ENCODE peak calls at places on chromosomes 16 and 17, in seven cellular contexts. One of them, this sample, is unnamed.
A peak's percentile ranks its signal among the peaks of the same experiment; 100 is the strongest.

GRCh38 chr17:38572665-38573365 is 32.9 kb downstream of the SRCIN1 start:
- DNase-seq in H9: peak; percentile 89
- DNase-seq in mesendoderm: peak; percentile 91
- DNase-seq in IMR-90: no peak
- DNase-seq in neuronal stem cell: peak; percentile 77
- DNase-seq in H1: no peak
- DNase-seq in trophoblast cell: no peak
- DNase-seq in this sample: no peak

GRCh38 chr16:24834459-24835335 is 11.1 kb upstream of the SLC5A11 start:
- DNase-seq in H9: peak; percentile 62
- DNase-seq in mesendoderm: peak; percentile 54
- DNase-seq in IMR-90: peak; percentile 49
- DNase-seq in neuronal stem cell: no peak
- DNase-seq in H1: peak; percentile 55
- DNase-seq in trophoblast cell: no peak
- DNase-seq in this sample: peak; percentile 42

GRCh38 chr17:77914440-77915254 is 43.9 kb upstream of the TNRC6C start:
- DNase-seq in H9: peak; percentile 83
- DNase-seq in mesendoderm: no peak
- DNase-seq in IMR-90: no peak
- DNase-seq in neuronal stem cell: no peak
- DNase-seq in H1: no peak
- DNase-seq in trophoblast cell: no peak
- DNase-seq in this sample: no peak

GRCh38 chr16:10081201-10081940 is 100.9 kb downstream of the GRIN2A start:
- DNase-seq in H9: no peak
- DNase-seq in mesendoderm: no peak
- DNase-seq in IMR-90: no peak
- DNase-seq in neuronal stem cell: peak; percentile 17
- DNase-seq in H1: no peak
- DNase-seq in trophoblast cell: no peak
- DNase-seq in this sample: no peak

GRCh38 chr17:35002876-35003551 is 22.7 kb downstream of the LIG3 start:
- DNase-seq in H9: no peak
- DNase-seq in mesendoderm: no peak
- DNase-seq in IMR-90: peak; percentile 76
- DNase-seq in neuronal stem cell: no peak
- DNase-seq in H1: no peak
- DNase-seq in trophoblast cell: no peak
- DNase-seq in this sample: no peak

GRCh38 chr17:37117743-37118142 is 169.0 kb downstream of the AATF start:
- DNase-seq in H9: no peak
- DNase-seq in mesendoderm: no peak
- DNase-seq in IMR-90: no peak
- DNase-seq in neuronal stem cell: no peak
- DNase-seq in H1: no peak
- DNase-seq in trophoblast cell: no peak
- DNase-seq in this sample: peak; percentile 48

GRCh38 chr16:72990003-72990521 is 57.9 kb downstream of the ZFHX3 start:
- DNase-seq in H9: no peak
- DNase-seq in mesendoderm: peak; percentile 30
- DNase-seq in IMR-90: peak; percentile 68
- DNase-seq in neuronal stem cell: no peak
- DNase-seq in H1: no peak
- DNase-seq in trophoblast cell: peak; percentile 96
- DNase-seq in this sample: peak; percentile 36

GRCh38 chr17:79315282-79316106 is 240.9 kb downstream of the ENGASE start:
- DNase-seq in H9: no peak
- DNase-seq in mesendoderm: no peak
- DNase-seq in IMR-90: no peak
- DNase-seq in neuronal stem cell: no peak
- DNase-seq in H1: no peak
- DNase-seq in trophoblast cell: no peak
- DNase-seq in this sample: no peak

GRCh38 chr16:54506691-54507090 is 220.1 kb upstream of the IRX3 start:
- DNase-seq in H9: no peak
- DNase-seq in mesendoderm: peak; percentile 16
- DNase-seq in IMR-90: no peak
- DNase-seq in neuronal stem cell: no peak
- DNase-seq in H1: no peak
- DNase-seq in trophoblast cell: no peak
- DNase-seq in this sample: no peak

GRCh38 chr16:54633943-54634362 is 296.7 kb upstream of the IRX5 start:
- DNase-seq in H9: peak; percentile 41
- DNase-seq in mesendoderm: peak; percentile 59
- DNase-seq in IMR-90: no peak
- DNase-seq in neuronal stem cell: no peak
- DNase-seq in H1: peak; percentile 55
- DNase-seq in trophoblast cell: peak; percentile 39
- DNase-seq in this sample: no peak

GRCh38 chr17:80991645-80992076 is at the start of gene CHMP6:
- DNase-seq in H9: peak; percentile 77
- DNase-seq in mesendoderm: peak; percentile 84
- DNase-seq in IMR-90: peak; percentile 76
- DNase-seq in neuronal stem cell: peak; percentile 57
- DNase-seq in H1: peak; percentile 85
- DNase-seq in trophoblast cell: peak; percentile 48
- DNase-seq in this sample: peak; percentile 75

GRCh38 chr16:68365167-68365817 is 54.5 kb downstream of the PRMT7 start:
- DNase-seq in H9: no peak
- DNase-seq in mesendoderm: no peak
- DNase-seq in IMR-90: no peak
- DNase-seq in neuronal stem cell: no peak
- DNase-seq in H1: no peak
- DNase-seq in trophoblast cell: no peak
- DNase-seq in this sample: no peak

GRCh38 chr17:76458580-76459490 is 5.9 kb upstream of the UBE2O start:
- DNase-seq in H9: peak; percentile 95
- DNase-seq in mesendoderm: peak; percentile 86
- DNase-seq in IMR-90: peak; percentile 64
- DNase-seq in neuronal stem cell: no peak
- DNase-seq in H1: peak; percentile 83
- DNase-seq in trophoblast cell: peak; percentile 17
- DNase-seq in this sample: peak; percentile 66

GRCh38 chr17:56756536-56756935 is 77.2 kb downstream of the C17orf67 start:
- DNase-seq in H9: no peak
- DNase-seq in mesendoderm: no peak
- DNase-seq in IMR-90: peak; percentile 98
- DNase-seq in neuronal stem cell: no peak
- DNase-seq in H1: no peak
- DNase-seq in trophoblast cell: peak; percentile 28
- DNase-seq in this sample: peak; percentile 97

GRCh38 chr16:57567691-57568090 is 25.2 kb downstream of the ADGRG5 start:
- DNase-seq in H9: no peak
- DNase-seq in mesendoderm: no peak
- DNase-seq in IMR-90: no peak
- DNase-seq in neuronal stem cell: no peak
- DNase-seq in H1: no peak
- DNase-seq in trophoblast cell: no peak
- DNase-seq in this sample: no peak

GRCh38 chr16:50680907-50681885 is at the start of gene SNX20:
- DNase-seq in H9: no peak
- DNase-seq in mesendoderm: no peak
- DNase-seq in IMR-90: no peak
- DNase-seq in neuronal stem cell: no peak
- DNase-seq in H1: no peak
- DNase-seq in trophoblast cell: no peak
- DNase-seq in this sample: no peak

GRCh38 chr17:42979511-42980273 is at the start of gene PTGES3L:
- DNase-seq in H9: peak; percentile 84
- DNase-seq in mesendoderm: peak; percentile 93
- DNase-seq in IMR-90: peak; percentile 48
- DNase-seq in neuronal stem cell: no peak
- DNase-seq in H1: peak; percentile 67
- DNase-seq in trophoblast cell: peak; percentile 66
- DNase-seq in this sample: peak; percentile 81

DNA sequence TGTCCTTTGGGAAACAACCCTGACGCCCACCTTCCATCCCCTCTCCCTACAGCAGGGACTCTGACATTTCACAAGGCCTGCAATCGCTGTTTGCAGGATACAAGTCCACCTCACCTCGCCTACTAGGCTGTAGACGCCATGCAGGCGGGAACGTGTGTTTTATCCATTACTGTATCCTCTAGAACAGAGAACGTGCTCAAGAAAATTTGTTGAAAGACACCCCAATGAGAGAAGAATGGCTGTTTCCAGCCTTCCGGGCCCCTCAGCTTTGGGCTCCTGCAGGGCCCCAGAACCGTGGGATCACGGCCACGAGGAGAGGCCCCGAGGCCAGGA is 1.5 kb upstream of the TTYH2 start:
- DNase-seq in H9: no peak
- DNase-seq in mesendoderm: no peak
- DNase-seq in IMR-90: no peak
- DNase-seq in neuronal stem cell: no peak
- DNase-seq in H1: no peak
- DNase-seq in trophoblast cell: no peak
- DNase-seq in this sample: no peak
- H3K23ac ChIP-seq in H9: no peak overlapping the region
- H3K23ac ChIP-seq in mesendoderm: no peak overlapping the region
- H3K23ac ChIP-seq in IMR-90: peak overlapping the region; percentile 28
- H3K23ac ChIP-seq in neuronal stem cell: no peak overlapping the region
- H3K23ac ChIP-seq in H1: no peak overlapping the region
- H3K23ac ChIP-seq in trophoblast cell: no peak overlapping the region
- H3K23ac ChIP-seq in this sample: no peak overlapping the region

GRCh38 chr16:11566398-11566797 is 20.3 kb downstream of the LITAF start:
- DNase-seq in H9: no peak
- DNase-seq in mesendoderm: no peak
- DNase-seq in IMR-90: no peak
- DNase-seq in neuronal stem cell: no peak
- DNase-seq in H1: no peak
- DNase-seq in trophoblast cell: no peak
- DNase-seq in this sample: no peak

GRCh38 chr16:11562941-11563340 is 23.8 kb downstream of the LITAF start:
- DNase-seq in H9: no peak
- DNase-seq in mesendoderm: no peak
- DNase-seq in IMR-90: no peak
- DNase-seq in neuronal stem cell: no peak
- DNase-seq in H1: no peak
- DNase-seq in trophoblast cell: no peak
- DNase-seq in this sample: no peak

GRCh38 chr16:11563493-11564040 is 23.2 kb downstream of the LITAF start:
- DNase-seq in H9: no peak
- DNase-seq in mesendoderm: peak; percentile 26
- DNase-seq in IMR-90: no peak
- DNase-seq in neuronal stem cell: no peak
- DNase-seq in H1: no peak
- DNase-seq in trophoblast cell: no peak
- DNase-seq in this sample: no peak

GRCh38 chr16:11564046-11564926 is 22.4 kb downstream of the LITAF start:
- DNase-seq in H9: no peak
- DNase-seq in mesendoderm: no peak
- DNase-seq in IMR-90: no peak
- DNase-seq in neuronal stem cell: no peak
- DNase-seq in H1: no peak
- DNase-seq in trophoblast cell: no peak
- DNase-seq in this sample: no peak

DNA sequence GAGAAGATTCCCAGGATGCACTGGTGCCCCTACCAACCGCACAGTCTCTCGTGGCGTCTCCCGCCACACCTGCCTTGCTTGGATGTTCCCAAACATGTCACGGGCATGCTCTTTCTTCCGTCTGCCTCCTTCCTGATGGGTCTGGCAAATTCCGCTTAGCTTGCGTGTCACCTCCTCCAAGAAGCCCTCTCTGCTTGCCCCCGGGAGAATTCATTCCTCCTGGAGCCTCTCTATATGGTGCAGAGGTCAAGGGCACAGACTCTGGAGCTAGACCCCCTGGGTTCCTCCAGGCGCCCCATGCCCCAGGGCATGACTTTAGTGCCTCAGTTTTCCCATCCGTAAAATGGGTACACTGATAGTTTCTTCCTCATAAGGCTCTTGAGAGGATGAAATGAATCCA is 21.1 kb downstream of the LITAF start:
- DNase-seq in H9: no peak
- DNase-seq in mesendoderm: no peak
- DNase-seq in IMR-90: no peak
- DNase-seq in neuronal stem cell: no peak
- DNase-seq in H1: no peak
- DNase-seq in trophoblast cell: no peak
- DNase-seq in this sample: no peak
- H3K9ac ChIP-seq in H9: no peak overlapping the region
- H3K9ac ChIP-seq in mesendoderm: no peak overlapping the region
- H3K9ac ChIP-seq in IMR-90: no peak overlapping the region
- H3K9ac ChIP-seq in neuronal stem cell: no peak overlapping the region
- H3K9ac ChIP-seq in H1: no peak overlapping the region
- H3K9ac ChIP-seq in trophoblast cell: no peak overlapping the region
- H3K9ac ChIP-seq in this sample: no peak overlapping the region

DNA sequence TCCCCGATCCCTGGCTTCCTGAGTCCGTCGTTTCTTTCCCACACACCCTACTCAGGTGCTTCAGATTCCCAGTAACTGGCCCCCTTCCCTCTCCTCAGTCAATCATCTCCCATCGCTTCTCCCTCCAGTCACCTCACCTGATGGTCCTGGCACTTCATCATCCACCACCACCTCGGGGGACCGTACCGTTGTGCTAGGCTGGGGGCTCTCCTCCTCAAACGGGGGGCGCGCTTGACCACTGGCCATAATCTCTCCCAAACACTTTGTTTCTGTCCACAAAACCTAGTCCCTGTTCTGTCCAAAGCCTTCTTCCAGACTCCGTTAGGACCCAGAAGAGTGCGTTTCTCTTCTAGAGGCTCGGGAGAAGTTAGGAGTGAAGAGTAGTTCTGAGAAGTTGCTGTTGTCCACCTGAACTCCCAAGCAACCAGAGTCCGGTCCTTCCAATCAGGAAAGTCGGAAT is at the start of gene SPDYE4:
- DNase-seq in H9: no peak
- DNase-seq in mesendoderm: no peak
- DNase-seq in IMR-90: no peak
- DNase-seq in neuronal stem cell: no peak
- DNase-seq in H1: peak; percentile 10
- DNase-seq in trophoblast cell: no peak
- DNase-seq in this sample: no peak
- H3K23ac ChIP-seq in H9: no peak within 1 kb of the TSS
- H3K23ac ChIP-seq in mesendoderm: no peak within 1 kb of the TSS
- H3K23ac ChIP-seq in IMR-90: no peak within 1 kb of the TSS
- H3K23ac ChIP-seq in neuronal stem cell: no peak within 1 kb of the TSS
- H3K23ac ChIP-seq in H1: no peak within 1 kb of the TSS
- H3K23ac ChIP-seq in trophoblast cell: no peak within 1 kb of the TSS
- H3K23ac ChIP-seq in this sample: no peak within 1 kb of the TSS

DNA sequence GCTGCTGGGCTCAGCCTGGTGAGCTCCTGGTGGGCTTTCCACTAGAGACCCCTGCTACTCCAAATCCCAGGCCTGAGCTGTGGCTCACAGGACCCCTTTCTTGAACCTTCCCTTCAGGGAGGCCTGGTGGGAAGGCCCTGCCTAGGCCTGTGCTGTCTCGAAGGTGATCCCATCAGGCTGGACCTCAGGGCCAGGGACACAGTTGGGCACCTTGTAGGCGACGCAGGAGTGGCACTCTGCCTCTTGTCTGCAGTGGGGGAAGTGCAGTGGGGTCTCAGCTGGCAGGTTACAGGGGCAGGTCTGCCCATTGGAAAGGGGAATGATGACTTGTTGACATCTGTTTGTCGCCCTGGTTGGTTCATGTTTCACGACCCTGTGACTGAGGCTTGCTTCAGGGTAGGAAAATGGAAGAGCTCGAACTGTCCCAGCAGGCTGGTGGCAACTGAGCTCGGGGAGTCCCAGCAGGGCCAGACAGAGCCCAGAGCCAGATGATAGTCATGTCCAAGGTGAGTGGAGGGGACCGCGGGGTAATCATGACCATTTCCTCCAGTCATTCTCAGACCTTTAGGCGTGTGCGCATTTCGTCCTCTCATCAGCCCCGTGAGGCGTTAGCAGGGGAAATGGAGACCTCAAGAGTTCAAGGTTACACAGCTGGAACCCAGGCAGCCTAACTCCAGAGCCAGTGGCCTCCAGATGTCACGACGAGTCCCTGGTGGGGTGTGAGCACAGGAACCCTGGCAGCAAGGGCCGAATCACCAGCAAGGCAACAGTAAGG is 11.3 kb downstream of the CMIP start:
- DNase-seq in H9: no peak
- DNase-seq in mesendoderm: no peak
- DNase-seq in IMR-90: no peak
- DNase-seq in neuronal stem cell: no peak
- DNase-seq in H1: no peak
- DNase-seq in trophoblast cell: no peak
- DNase-seq in this sample: no peak
- H3K9ac ChIP-seq in H9: no peak overlapping the region
- H3K9ac ChIP-seq in mesendoderm: no peak overlapping the region
- H3K9ac ChIP-seq in IMR-90: no peak overlapping the region
- H3K9ac ChIP-seq in neuronal stem cell: no peak overlapping the region
- H3K9ac ChIP-seq in H1: no peak overlapping the region
- H3K9ac ChIP-seq in trophoblast cell: no peak overlapping the region
- H3K9ac ChIP-seq in this sample: no peak overlapping the region

This sample was measured in mesenchymal stem cell.